ENCODE peak calls at places on chromosomes 7 and 10, in ten cellular contexts. F is body of pancreas; C is brain microvascular endothelial cell; L is colonic mucosa; H is cardiac fibroblast; U is CD8-positive, alpha-beta T cell; Y is CD4-positive, CD25-positive, alpha-beta regulatory T cell; S is bronchial epithelial cell; I is fibroblast of the aortic adventitia; T is epithelial cell of esophagus. N is an unnamed sample.

GRCh38 chr7:20786049-20786412 is 655 bp downstream of the SP8 start:
- DNase-seq in F (no peak), C (no peak), L (no peak), H (no peak), U (no peak), Y (no peak), S (no peak), I (no peak), T (peak), N (no peak)

GRCh38 chr7:25857376-25858067 is 294.5 kb upstream of the NFE2L3 start:
- DNase-seq in F (no peak), C (no peak), L (peak), H (peak), U (no peak), Y (no peak), S (peak), I (no peak), T (peak), N (peak)

GRCh38 chr7:40680657-40681056 is 545.9 kb downstream of the SUGCT start:
- DNase-seq in F (no peak), C (no peak), L (no peak), H (peak), U (no peak), Y (no peak), S (peak), I (peak), T (peak), N (no peak)

GRCh38 chr7:27124096-27124978 is 6.2 kb downstream of the HOXA4 start:
- DNase-seq in F (no peak), C (no peak), L (peak), H (peak), U (no peak), Y (no peak), S (no peak), I (peak), T (no peak), N (no peak)

GRCh38 chr10:91887075-91887899 is 22.0 kb downstream of the FGFBP3 start:
- DNase-seq in F (peak), C (peak), L (no peak), H (peak), U (no peak), Y (peak), S (no peak), I (peak), T (no peak), N (no peak)

GRCh38 chr7:17599733-17600685 is 301.6 kb downstream of the AHR start:
- DNase-seq in F (no peak), C (peak), L (no peak), H (peak), U (no peak), Y (no peak), S (peak), I (peak), T (peak), N (no peak)

GRCh38 chr10:29634764-29635625 is at the start of gene SVIL:
- DNase-seq in F (peak), C (peak), L (peak), H (peak), U (no peak), Y (no peak), S (peak), I (peak), T (peak), N (peak)

GRCh38 chr7:42868456-42868855 is 43.4 kb downstream of the C7orf25 start:
- DNase-seq in F (no peak), C (no peak), L (no peak), H (no peak), U (no peak), Y (no peak), S (no peak), I (no peak), T (no peak), N (no peak)

GRCh38 chr7:365593-365992 is 75.6 kb downstream of the FOXL3 start:
- DNase-seq in F (peak), C (no peak), L (no peak), H (no peak), U (no peak), Y (no peak), S (no peak), I (no peak), T (no peak), N (no peak)

DNA sequence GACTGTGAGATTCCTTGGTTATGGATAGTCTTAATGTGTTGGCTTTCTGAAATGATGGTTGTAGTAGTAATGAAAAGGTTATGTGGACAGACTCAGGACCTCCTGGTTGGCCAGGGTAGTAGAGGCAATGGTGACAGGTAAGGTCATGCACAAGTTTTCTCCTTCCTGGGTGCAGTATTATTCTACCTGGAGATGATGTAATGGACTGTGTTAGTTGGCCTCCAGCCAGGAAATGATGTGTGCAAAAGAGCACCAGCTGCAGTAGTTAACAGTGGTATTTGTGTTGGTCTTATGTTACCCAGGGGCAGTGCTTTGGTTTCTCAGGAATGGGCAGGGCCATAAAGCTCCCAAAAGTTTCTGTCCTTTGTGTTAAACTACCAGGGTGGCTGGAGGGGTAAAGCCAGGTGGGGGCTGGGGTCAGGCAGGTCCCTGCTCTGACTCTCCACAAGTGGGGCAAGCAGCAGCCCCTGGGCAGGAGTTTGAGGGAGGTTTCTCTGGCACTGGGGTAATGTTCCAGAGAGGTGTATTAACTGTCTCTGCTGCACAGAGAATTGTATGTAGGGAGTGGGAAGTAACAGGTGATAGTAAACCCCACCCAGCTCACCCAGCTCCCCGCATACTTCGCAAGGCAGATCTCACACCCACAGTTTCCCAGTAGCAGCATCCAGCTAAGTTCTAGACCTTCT is 36.3 kb downstream of the GPR22 start:
- DNase-seq in F (peak), C (no peak), L (peak), H (peak), U (no peak), Y (no peak), S (peak), I (no peak), T (peak), N (no peak)
- H3K4me3 ChIP-seq in F (no peak), C (no peak), L (no peak), H (no peak), U (no peak), Y (no peak), S (no peak), I (no peak), T (no peak), N (no peak)

DNA sequence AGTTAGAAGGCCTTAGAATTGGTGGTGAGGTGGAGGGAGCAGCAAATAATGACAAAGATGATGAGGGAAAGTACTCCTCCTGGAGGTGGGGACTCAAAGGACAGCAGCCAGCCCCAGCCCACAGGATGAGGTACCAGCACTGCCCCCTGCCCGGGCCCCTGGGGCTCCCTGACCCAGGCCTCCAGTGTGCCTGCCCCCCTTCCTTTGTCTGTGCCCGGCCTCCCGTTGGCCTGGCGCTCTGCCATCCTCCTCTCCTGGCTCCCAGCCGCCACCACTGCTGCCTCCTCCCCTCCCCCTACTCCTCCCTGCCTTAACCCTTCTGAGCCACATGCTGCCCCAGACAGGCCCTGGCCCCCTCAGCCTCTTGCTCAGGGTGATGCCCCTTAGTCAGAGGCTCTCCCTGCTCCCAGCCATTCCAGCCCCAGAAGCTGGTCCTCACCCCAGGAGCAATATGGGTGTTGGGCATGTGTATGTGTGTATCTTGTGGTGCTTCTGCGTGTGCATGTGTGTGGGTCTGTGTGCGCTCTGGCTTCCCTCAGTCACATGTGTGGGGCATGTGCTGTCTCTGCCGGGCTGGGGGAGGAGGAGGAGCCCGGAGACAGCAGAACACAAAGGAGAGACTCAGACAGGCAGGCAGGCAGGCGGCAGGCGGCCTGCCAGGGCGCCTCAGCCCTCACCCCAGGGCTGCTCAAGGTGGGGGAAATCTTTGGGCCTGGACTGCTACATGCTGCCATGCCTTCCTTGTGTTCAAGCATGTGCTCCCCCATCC is 2.6 kb downstream of the LDB1 start:
- DNase-seq in F (peak), C (no peak), L (peak), H (peak), U (peak), Y (peak), S (peak), I (peak), T (peak), N (peak)
- H3K4me3 ChIP-seq in F (no peak), C (peak), L (no peak), H (peak), U (peak), Y (peak), S (no peak), I (peak), T (peak), N (peak)

GRCh38 chr7:19116121-19117080 is 1.0 kb downstream of the TWIST1 start:
- DNase-seq in F (peak), C (peak), L (no peak), H (peak), U (no peak), Y (no peak), S (peak), I (peak), T (peak), N (peak)

GRCh38 chr7:19118896-19119301 is 1.5 kb upstream of the TWIST1 start:
- DNase-seq in F (no peak), C (no peak), L (no peak), H (no peak), U (no peak), Y (no peak), S (no peak), I (no peak), T (no peak), N (no peak)

GRCh38 chr7:19119372-19119771 is 1.9 kb upstream of the TWIST1 start:
- DNase-seq in F (no peak), C (no peak), L (no peak), H (no peak), U (no peak), Y (no peak), S (no peak), I (no peak), T (no peak), N (no peak)

GRCh38 chr7:19117870-19118608 is 603 bp upstream of the TWIST1 start:
- DNase-seq in F (no peak), C (peak), L (no peak), H (peak), U (no peak), Y (no peak), S (no peak), I (no peak), T (no peak), N (no peak)

DNA sequence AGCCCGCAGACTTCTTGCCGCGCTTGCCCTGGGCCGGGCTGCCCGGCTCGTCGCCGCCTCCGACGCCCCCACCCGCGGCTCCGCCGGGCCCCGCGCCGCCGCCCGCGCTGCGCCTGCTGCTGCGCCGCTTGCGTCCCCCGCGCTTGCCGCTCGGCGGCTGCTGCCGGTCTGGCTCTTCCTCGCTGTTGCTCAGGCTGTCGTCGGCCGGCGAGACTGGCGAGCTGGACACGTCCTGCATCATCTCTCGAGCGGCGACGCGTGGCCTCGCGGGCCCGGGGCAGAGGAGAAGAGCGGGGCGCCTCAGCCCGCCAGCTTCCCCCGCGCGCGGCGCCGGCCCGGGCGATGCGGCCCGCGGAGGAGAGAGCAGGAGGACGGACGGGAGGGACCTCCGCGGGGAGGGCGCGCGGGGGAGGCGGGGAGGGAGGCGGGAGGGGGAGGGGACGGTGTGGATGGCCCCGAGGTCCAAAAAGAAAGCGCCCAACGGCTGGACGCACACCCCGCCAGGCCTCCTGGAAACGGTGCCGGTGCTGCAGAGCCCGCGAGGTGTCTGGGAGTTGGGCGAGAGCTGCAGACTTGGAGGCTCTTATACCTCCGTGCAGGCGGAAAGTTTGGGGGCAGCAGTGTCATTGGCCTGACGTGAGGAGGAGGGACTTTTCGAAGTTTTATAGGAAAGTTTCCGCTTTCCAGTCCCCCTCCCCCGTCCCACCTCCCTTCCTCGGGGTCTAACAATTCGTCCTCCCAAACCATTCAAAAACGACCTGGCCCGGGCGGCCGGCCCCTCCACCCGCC is at the start of gene TWIST1:
- DNase-seq in F (peak), C (peak), L (peak), H (peak), U (no peak), Y (no peak), S (no peak), I (peak), T (peak), N (peak)
- H3K4me3 ChIP-seq in F (peak), C (peak), L (peak), H (peak), U (no peak), Y (no peak), S (peak), I (peak), T (peak), N (peak)

GRCh38 chr10:76328348-76328747 is 896.9 kb downstream of the LRMDA start:
- DNase-seq in F (no peak), C (no peak), L (no peak), H (no peak), U (no peak), Y (no peak), S (no peak), I (no peak), T (no peak), N (no peak)
- H3K4me3 ChIP-seq in F (no peak), C (no peak), L (no peak), H (no peak), U (no peak), Y (no peak), S (no peak), I (no peak), T (no peak), N (no peak)

DNA sequence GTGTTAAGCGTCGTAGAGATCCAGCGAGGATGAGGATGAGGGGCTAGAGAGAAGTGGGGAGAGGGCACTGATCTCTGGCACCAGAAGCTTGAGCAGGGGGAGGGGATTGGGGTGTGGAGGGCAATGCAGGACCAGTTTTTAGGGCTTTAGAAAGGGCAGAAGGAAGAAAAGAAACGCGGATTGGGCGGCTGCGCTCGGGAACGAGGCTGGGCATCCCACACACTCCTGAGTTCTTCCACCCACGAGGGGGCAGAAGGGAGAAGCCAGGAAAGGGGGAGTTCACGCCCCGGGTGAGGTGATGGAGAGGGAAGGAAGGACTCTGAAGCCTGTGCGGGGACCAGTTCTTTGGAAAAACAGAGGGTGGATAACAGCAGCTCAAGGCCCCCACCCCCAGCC is 6.1 kb upstream of the VGF start:
- DNase-seq in F (no peak), C (no peak), L (no peak), H (no peak), U (no peak), Y (no peak), S (no peak), I (no peak), T (no peak), N (no peak)
- H3K4me3 ChIP-seq in F (no peak), C (no peak), L (no peak), H (no peak), U (no peak), Y (no peak), S (no peak), I (no peak), T (no peak), N (no peak)

DNA sequence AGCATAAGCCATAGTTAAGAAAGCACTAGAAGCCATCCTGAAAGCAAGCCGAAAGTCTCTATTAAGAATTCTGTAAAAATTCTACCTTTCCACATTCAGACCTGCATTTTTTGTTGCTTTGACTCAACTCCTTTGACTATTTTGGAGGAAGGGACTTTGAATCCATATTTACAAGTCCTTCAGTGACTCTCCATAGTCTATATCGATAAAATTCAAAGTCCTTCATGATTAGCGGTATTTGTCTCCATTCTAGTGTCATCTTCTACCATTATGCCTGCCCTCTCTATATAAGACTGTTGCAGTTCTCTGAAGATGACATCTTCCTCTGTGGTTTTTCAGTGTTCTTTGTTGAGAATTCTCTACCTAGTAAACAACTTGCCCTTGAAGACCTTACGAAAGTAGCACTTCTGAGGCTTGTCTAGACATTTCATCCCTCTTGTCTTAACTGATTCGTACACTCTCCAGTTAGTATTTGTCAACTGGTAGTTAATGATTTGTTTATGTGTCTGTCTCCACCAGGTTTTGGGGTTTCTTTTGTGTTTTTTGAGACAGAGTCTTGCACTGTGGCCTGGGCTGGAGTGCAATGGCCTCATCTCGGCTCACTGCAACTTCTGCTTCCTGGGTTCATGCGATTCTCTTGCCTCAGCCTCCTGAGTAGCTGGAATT is 1.7 kb downstream of the CCSER2 start:
- DNase-seq in F (no peak), C (no peak), L (no peak), H (no peak), U (no peak), Y (peak), S (no peak), I (no peak), T (no peak), N (no peak)
- H3K4me3 ChIP-seq in F (no peak), C (peak), L (peak), H (no peak), U (peak), Y (peak), S (no peak), I (peak), T (no peak), N (peak)

GRCh38 chr7:109997837-109998236 is 1093.1 kb upstream of the LRRN3 start:
- DNase-seq in F (no peak), C (no peak), L (no peak), H (no peak), U (no peak), Y (no peak), S (no peak), I (no peak), T (no peak), N (no peak)
- H3K4me3 ChIP-seq in F (no peak), C (no peak), L (no peak), H (no peak), U (no peak), Y (no peak), S (no peak), I (no peak), T (no peak), N (no peak)

GRCh38 chr7:109939207-109939606 is 1151.7 kb upstream of the LRRN3 start:
- DNase-seq in F (no peak), C (no peak), L (no peak), H (no peak), U (no peak), Y (no peak), S (no peak), I (no peak), T (no peak), N (no peak)
- H3K4me3 ChIP-seq in F (no peak), C (no peak), L (no peak), H (no peak), U (no peak), Y (no peak), S (no peak), I (no peak), T (no peak), N (no peak)

DNA sequence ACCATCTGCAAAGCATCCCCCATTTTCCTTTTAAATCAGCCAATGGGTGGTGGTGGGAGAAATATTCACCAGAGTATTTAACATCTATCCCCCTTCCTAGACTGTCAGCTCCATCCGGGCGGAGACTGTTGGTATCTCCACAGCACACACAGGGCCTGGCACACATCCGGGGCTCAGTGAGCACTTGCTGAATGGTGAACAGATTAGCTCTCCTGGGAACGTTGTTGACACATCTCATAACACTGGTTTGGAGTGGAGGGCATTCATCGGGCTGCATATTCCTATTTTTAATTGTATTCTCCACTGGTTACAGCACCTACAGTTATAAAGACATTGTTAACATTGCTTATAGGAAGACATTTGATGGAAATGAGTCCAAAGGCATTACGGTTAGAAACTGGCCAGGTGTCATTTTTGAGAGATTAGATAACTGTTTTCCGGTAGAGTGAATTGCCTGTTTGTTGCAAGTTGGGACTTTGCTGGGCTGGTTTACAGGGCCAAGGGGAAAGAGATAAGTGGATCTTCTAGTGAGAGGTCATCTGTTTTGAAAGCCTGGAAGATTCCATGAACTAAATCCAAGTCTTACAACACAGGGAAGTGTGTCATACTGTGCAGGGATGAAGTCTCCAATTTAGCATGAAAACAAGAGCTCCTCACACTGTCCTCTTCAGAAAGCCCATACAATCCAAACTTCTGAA is 101.8 kb downstream of the EGFR start:
- DNase-seq in F (peak), C (no peak), L (no peak), H (peak), U (no peak), Y (no peak), S (peak), I (peak), T (peak), N (no peak)
- H3K4me3 ChIP-seq in F (no peak), C (no peak), L (no peak), H (no peak), U (no peak), Y (no peak), S (no peak), I (no peak), T (no peak), N (no peak)